ENCODE peak calls at places on chromosome 11, in four cellular contexts. H is sigmoid colon; R is effector memory CD4-positive, alpha-beta T cell; U is PC-3. J is an unnamed sample.

GRCh38 chr11:38089728-38090127 is 1491.7 kb upstream of the RAG2 start:
- DNase-seq in H (no peak), R (no peak), U (peak; percentile 58), J (no peak)

GRCh38 chr11:130832571-130833432 is 83.5 kb downstream of the SNX19 start:
- DNase-seq in R (no peak), H (no peak), U (no peak), J (no peak)

GRCh38 chr11:130145328-130145812 is 14.2 kb upstream of the ST14 start:
- DNase-seq in U (peak; percentile 34), R (no peak), H (no peak), J (no peak)

GRCh38 chr11:63620928-63621539 is 6.8 kb upstream of the PLAAT3 start:
- DNase-seq in U (no peak), H (no peak), R (no peak), J (no peak)

GRCh38 chr11:102971766-102972165 is 16.2 kb upstream of the MMP13 start:
- DNase-seq in U (no peak), R (no peak), H (no peak), J (no peak)

GRCh38 chr11:121472310-121472709 is 19.5 kb upstream of the SORL1-AS1 start:
- DNase-seq in U (no peak), H (no peak), R (no peak), J (no peak)

GRCh38 chr11:133895551-133895950 is 50.2 kb upstream of the SPATA19 start:
- DNase-seq in R (no peak), H (peak; percentile 34), U (no peak), J (no peak)

GRCh38 chr11:65887026-65887722 is 1.1 kb downstream of the FIBP start:
- DNase-seq in H (no peak), R (no peak), U (peak; percentile 44), J (no peak)

GRCh38 chr11:67111261-67111660 is 7.8 kb upstream of the KDM2A start:
- DNase-seq in R (no peak), H (peak; percentile 62), U (no peak), J (no peak)

GRCh38 chr11:119942021-119942420 is 195.9 kb downstream of the TRIM29 start:
- DNase-seq in H (no peak), R (no peak), U (no peak), J (no peak)

GRCh38 chr11:13040969-13041561 is 31.9 kb downstream of the RASSF10 start:
- DNase-seq in U (no peak), H (no peak), R (no peak), J (no peak)

GRCh38 chr11:102614485-102614884 is 10.6 kb downstream of the MMP20 start:
- DNase-seq in U (peak; percentile 35), R (no peak), H (no peak), J (no peak)

GRCh38 chr11:121241300-121242176 is 51.0 kb upstream of the SC5D start:
- DNase-seq in H (no peak), U (no peak), R (no peak), J (no peak)

GRCh38 chr11:77069336-77069968 is 2.7 kb downstream of the CAPN5 start:
- DNase-seq in U (no peak), H (peak; percentile 54), R (no peak), J (no peak)

GRCh38 chr11:64621283-64622019 is 30.4 kb downstream of the SLC22A12 start:
- DNase-seq in U (no peak), H (no peak), R (no peak), J (no peak)

GRCh38 chr11:118232659-118233058 is 7.8 kb upstream of the JAML start:
- DNase-seq in U (peak; percentile 30), H (no peak), R (no peak), J (no peak)

GRCh38 chr11:109285465-109285864 is 136.5 kb upstream of the C11orf87 start:
- DNase-seq in R (no peak), H (no peak), U (no peak), J (no peak)

GRCh38 chr11:13745165-13745564 is 76.7 kb downstream of the FAR1 start:
- DNase-seq in U (no peak), R (no peak), H (no peak), J (no peak)

GRCh38 chr11:111395081-111395480 is 16.0 kb upstream of the POU2AF1 start:
- DNase-seq in R (no peak), H (no peak), U (no peak), J (no peak)

GRCh38 chr11:19444231-19444630 is 203.5 kb upstream of the E2F8 start:
- DNase-seq in R (no peak), H (no peak), U (no peak), J (no peak)

GRCh38 chr11:128669491-128669890 is 24.4 kb upstream of the FLI1 start:
- DNase-seq in H (no peak), U (peak; percentile 61), R (no peak), J (no peak)

GRCh38 chr11:47469411-47470179 is 20.7 kb upstream of the RAPSN start:
- DNase-seq in H (no peak), R (no peak), U (no peak), J (no peak)

GRCh38 chr11:121035169-121035755 is 11.4 kb downstream of the TBCEL start:
- DNase-seq in R (no peak), H (no peak), U (no peak), J (no peak)

GRCh38 chr11:88301478-88302140 is 35.9 kb downstream of the CTSC start:
- DNase-seq in H (no peak), R (peak; percentile 0), U (no peak), J (peak; percentile 34)

GRCh38 chr11:94131363-94132115 is 2.9 kb downstream of the PANX1 start:
- DNase-seq in R (no peak), U (no peak), H (no peak), J (no peak)

GRCh38 chr11:115185931-115186330 is 318.3 kb downstream of the CADM1 start:
- DNase-seq in U (no peak), R (no peak), H (no peak), J (no peak)

GRCh38 chr11:134624166-134624920 is 212.3 kb upstream of the B3GAT1 start:
- DNase-seq in R (no peak), H (no peak), U (no peak), J (no peak)

GRCh38 chr11:126594921-126595367 is 239.5 kb downstream of the ST3GAL4 start:
- DNase-seq in U (no peak), H (no peak), R (no peak), J (no peak)

GRCh38 chr11:63847363-63847762 is 8.5 kb downstream of the MARK2 start:
- DNase-seq in H (no peak), R (no peak), U (peak; percentile 94), J (no peak)

GRCh38 chr11:120752668-120753067 is 241.1 kb downstream of the GRIK4 start:
- DNase-seq in H (no peak), U (no peak), R (no peak), J (no peak)

GRCh38 chr11:34437224-34437879 is 1.4 kb upstream of the CAT start:
- DNase-seq in U (no peak), R (no peak), H (no peak), J (no peak)

GRCh38 chr11:130847517-130847916 is 68.8 kb downstream of the SNX19 start:
- DNase-seq in U (peak; percentile 99), R (no peak), H (no peak), J (no peak)

GRCh38 chr11:125517116-125517804 is 21.2 kb upstream of the FEZ1 start:
- DNase-seq in H (no peak), U (no peak), R (no peak), J (no peak)

GRCh38 chr11:33735426-33736147 is 636 bp downstream of the CD59 start:
- DNase-seq in H (no peak), R (peak; percentile 24), U (no peak), J (peak; percentile 54)

GRCh38 chr11:113547739-113548138 is 72.5 kb upstream of the DRD2 start:
- DNase-seq in R (no peak), H (no peak), U (no peak), J (no peak)

GRCh38 chr11:34890812-34891211 is 25.4 kb downstream of the APIP start:
- DNase-seq in R (no peak), U (peak; percentile 78), H (no peak), J (peak; percentile 6)

GRCh38 chr11:101914349-101914736 is 467 bp upstream of the CEP126 start:
- DNase-seq in H (no peak), U (peak; percentile 27), R (no peak), J (no peak)

GRCh38 chr11:61777234-61778090 is 14.9 kb downstream of the TMEM258 start:
- DNase-seq in H (no peak), R (peak; percentile 41), U (no peak), J (peak; percentile 56)
- H3K4me3 ChIP-seq in H (no peak overlapping the region), R (peak overlapping the region; percentile 54), U (no peak overlapping the region), J (no peak overlapping the region)

GRCh38 chr11:54927704-54928103 is 221.1 kb downstream of the OR4A5 start:
- DNase-seq in U (no peak), R (no peak), H (no peak), J (no peak)
- H3K9me3 ChIP-seq in U (peaks cover 8% of the 10 kb centered on the region), R (peaks cover 3% of the 10 kb centered on the region), H (peaks cover 15% of the 10 kb centered on the region), J (no peaks in the 10 kb centered on the region)

DNA sequence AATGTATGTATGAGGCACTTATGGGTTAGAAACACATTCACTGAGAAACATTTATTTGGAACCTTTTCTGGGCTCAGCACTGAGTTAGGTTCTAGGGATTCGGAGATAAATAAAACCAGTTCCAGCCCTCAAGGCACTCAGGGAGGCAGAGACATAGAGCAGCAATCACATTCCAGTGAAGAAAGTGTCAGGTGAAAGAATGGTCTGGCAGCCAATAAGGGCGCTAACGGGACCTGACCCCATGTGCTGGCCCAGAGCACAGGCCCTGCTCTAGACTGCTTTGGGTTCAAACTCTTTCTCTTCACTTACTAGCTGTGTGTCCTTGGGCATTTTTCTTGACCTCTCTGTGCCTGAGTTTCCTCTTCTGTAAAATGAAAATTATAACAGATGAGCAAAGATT is 146.0 kb upstream of the SYT13 start:
- DNase-seq in H (no peak), U (no peak), R (no peak), J (no peak)
- H3K27me3 ChIP-seq in H (peaks cover 14% of the 10 kb centered on the region), U (peaks cover 72% of the 10 kb centered on the region), R (no peaks in the 10 kb centered on the region), J (no peaks in the 10 kb centered on the region)

GRCh38 chr11:6682591-6682935 is 577 bp downstream of the MRPL17 start:
- DNase-seq in U (no peak), H (no peak), R (no peak), J (no peak)
- H3K4me3 ChIP-seq in U (peak overlapping the region; percentile 81), H (peak overlapping the region; percentile 88), R (peak overlapping the region; percentile 86), J (peak overlapping the region; percentile 82)

J was measured in CD4-positive, alpha-beta memory T cell.